ENCODE peak calls at places on chromosomes 1 and 21, in ten cellular contexts. I is left ventricle myocardium inferior, Q is Peyer's patch, A is left lung, G is astrocyte, C is dorsolateral prefrontal cortex, Y is neural progenitor cell, J is mammary epithelial cell, P is psoas muscle, L is stomach. S is an unnamed sample. For H3K27me3, the result is how much of the 10 kb centered on the place peaks cover.

GRCh38 chr1:89890085-89890754 is 69.4 kb downstream of the LRRC8D start:
- DNase-seq in L (no peak), I (peak), Y (no peak), P (no peak), C (no peak), J (peak), A (no peak), G (peak), Q (no peak), S (no peak)

GRCh38 chr1:205319081-205320018 is 2.2 kb downstream of the NUAK2 start:
- DNase-seq in C (no peak), L (peak), J (peak), Y (no peak), Q (peak), A (peak), I (peak), G (peak), P (peak), S (peak)

GRCh38 chr1:109298666-109299086 is 8.1 kb downstream of the MYBPHL start:
- DNase-seq in L (no peak), A (no peak), P (peak), G (no peak), Y (no peak), Q (no peak), J (peak), C (peak), I (peak), S (no peak)

GRCh38 chr1:5585256-5585655 is 407.0 kb downstream of the NPHP4 start:
- DNase-seq in P (no peak), Q (no peak), A (no peak), I (no peak), L (no peak), J (no peak), Y (no peak), C (no peak), G (no peak), S (no peak)

GRCh38 chr1:168783424-168783823 is 54.4 kb upstream of the DPT start:
- DNase-seq in C (no peak), Q (no peak), G (no peak), A (no peak), J (no peak), P (no peak), L (no peak), Y (no peak), I (no peak), S (no peak)

GRCh38 chr1:224082146-224082545 is 31.8 kb upstream of the FBXO28 start:
- DNase-seq in P (no peak), J (no peak), G (peak), Q (no peak), I (no peak), C (no peak), L (no peak), A (no peak), Y (no peak), S (no peak)

GRCh38 chr1:156281281-156282142 is 1.1 kb downstream of the SMG5 start:
- DNase-seq in I (peak), Q (no peak), J (no peak), A (peak), G (peak), Y (peak), L (no peak), P (peak), C (no peak), S (no peak)

GRCh38 chr1:184970691-184971161 is 3.6 kb downstream of the NIBAN1 start:
- DNase-seq in A (no peak), G (no peak), J (peak), Q (no peak), C (no peak), P (no peak), I (no peak), L (no peak), Y (no peak), S (no peak)

GRCh38 chr1:6239950-6240768 is 3.8 kb upstream of the HES3 start:
- DNase-seq in J (no peak), C (no peak), Q (no peak), P (peak), A (no peak), I (no peak), G (no peak), L (no peak), Y (peak), S (no peak)

GRCh38 chr1:210250998-210251679 is 18.5 kb downstream of the SERTAD4 start:
- DNase-seq in Q (peak), I (peak), G (peak), J (peak), A (peak), Y (peak), L (peak), C (peak), P (no peak), S (peak)

GRCh38 chr1:206141996-206142395 is 24.8 kb upstream of the AVPR1B start:
- DNase-seq in Q (no peak), L (no peak), I (no peak), C (no peak), Y (no peak), G (no peak), A (no peak), P (no peak), J (no peak), S (no peak)

GRCh38 chr1:15744122-15744679 is 1.9 kb downstream of the TMEM82 start:
- DNase-seq in P (no peak), I (no peak), L (no peak), J (no peak), Y (no peak), G (no peak), Q (no peak), A (no peak), C (no peak), S (no peak)

GRCh38 chr1:89378001-89378400 is 14.1 kb downstream of the GBP6 start:
- DNase-seq in G (no peak), J (no peak), Q (no peak), P (no peak), A (no peak), L (no peak), Y (no peak), C (no peak), I (no peak), S (no peak)

GRCh38 chr1:246888522-246888921 is 43.2 kb downstream of the AHCTF1 start:
- DNase-seq in J (no peak), I (no peak), G (no peak), P (no peak), L (no peak), Q (no peak), Y (no peak), C (no peak), A (no peak), S (no peak)

GRCh38 chr1:37478451-37478871 is 4.1 kb downstream of the ZC3H12A start:
- DNase-seq in G (peak), P (no peak), I (no peak), C (no peak), J (peak), L (peak), A (no peak), Y (no peak), Q (peak), S (no peak)

GRCh38 chr1:30489737-30490389 is 233.5 kb downstream of the MATN1 start:
- DNase-seq in Q (no peak), A (no peak), C (no peak), P (peak), Y (no peak), G (no peak), L (no peak), J (no peak), I (no peak), S (no peak)

GRCh38 chr1:177897601-177898376 is 72.1 kb downstream of the SEC16B start:
- DNase-seq in P (no peak), A (no peak), L (no peak), Y (no peak), J (no peak), I (no peak), C (no peak), Q (peak), G (no peak), S (no peak)

GRCh38 chr1:68175621-68176398 is 56.5 kb downstream of the WLS start:
- DNase-seq in L (peak), J (peak), G (peak), I (no peak), Q (no peak), Y (no peak), A (no peak), C (no peak), P (no peak), S (no peak)

GRCh38 chr1:36880155-36881070 is 153.9 kb downstream of the GRIK3 start:
- DNase-seq in A (no peak), C (no peak), I (no peak), Y (no peak), Q (no peak), P (no peak), J (no peak), L (peak), G (no peak), S (no peak)

GRCh38 chr1:50976111-50976889 is 6.3 kb downstream of the CDKN2C start:
- DNase-seq in Q (no peak), C (no peak), G (no peak), L (no peak), Y (peak), A (no peak), P (no peak), I (no peak), J (no peak), S (no peak)

GRCh38 chr1:99638853-99639252 is 7.1 kb upstream of the PALMD start:
- DNase-seq in C (no peak), A (no peak), I (no peak), L (no peak), P (no peak), Q (no peak), J (no peak), G (no peak), Y (no peak), S (no peak)

GRCh38 chr1:198771562-198772153 is 132.8 kb downstream of the PTPRC start:
- DNase-seq in G (peak), P (no peak), J (no peak), C (no peak), A (no peak), Y (peak), Q (no peak), L (no peak), I (no peak), S (no peak)

GRCh38 chr1:162973381-162973795 is 95.8 kb upstream of the RGS4 start:
- DNase-seq in P (no peak), J (peak), A (no peak), L (no peak), C (no peak), Y (no peak), Q (no peak), G (peak), I (no peak), S (no peak)

GRCh38 chr1:162977944-162978568 is 91.1 kb upstream of the RGS4 start:
- DNase-seq in L (no peak), Y (no peak), C (no peak), G (no peak), P (no peak), Q (no peak), A (no peak), J (no peak), I (no peak), S (no peak)

GRCh38 chr1:162974810-162975209 is 94.4 kb upstream of the RGS4 start:
- DNase-seq in C (no peak), A (no peak), L (no peak), Y (no peak), Q (no peak), J (no peak), I (no peak), G (peak), P (no peak), S (no peak)

GRCh38 chr1:162972768-162973167 is 96.4 kb upstream of the RGS4 start:
- DNase-seq in J (no peak), C (no peak), Y (no peak), I (no peak), L (no peak), P (no peak), A (no peak), Q (no peak), G (peak), S (no peak)

DNA sequence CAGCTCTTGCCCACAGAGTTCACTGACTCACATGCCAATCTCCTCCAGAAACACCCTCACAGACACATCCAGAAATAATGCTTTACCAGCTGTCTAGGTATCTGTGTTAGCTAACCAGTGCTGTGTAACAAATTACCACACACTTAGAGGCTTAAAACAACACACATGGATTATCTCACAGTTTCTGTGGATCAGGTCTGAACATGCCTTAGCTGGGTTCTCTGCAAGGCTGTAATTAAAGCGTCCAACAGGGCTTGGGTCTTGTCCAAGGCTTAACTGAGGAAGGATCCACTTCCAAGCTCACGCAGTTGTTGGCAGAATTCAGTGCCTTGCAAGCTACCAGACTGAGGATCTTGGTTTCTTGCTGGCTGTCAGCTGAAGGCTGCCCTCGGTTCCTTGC is 92.5 kb upstream of the RGS4 start:
- DNase-seq in I (no peak), P (no peak), Q (no peak), L (no peak), G (no peak), Y (no peak), A (no peak), J (peak), C (no peak), S (no peak)
- H3K27ac ChIP-seq in I (no peak), P (no peak), Q (no peak), L (no peak), G (no peak), Y (no peak), A (no peak), J (no peak), C (no peak), S (no peak)

GRCh38 chr1:69540052-69540451 is 27.7 kb upstream of the LRRC7 start:
- DNase-seq in L (no peak), P (no peak), I (no peak), Q (no peak), C (no peak), A (no peak), Y (no peak), J (no peak), G (no peak), S (no peak)

GRCh38 chr1:69534829-69535228 is 32.9 kb upstream of the LRRC7 start:
- DNase-seq in L (no peak), Q (no peak), I (no peak), A (no peak), G (no peak), Y (no peak), P (no peak), J (no peak), C (no peak), S (no peak)

GRCh38 chr1:69533343-69533742 is 34.4 kb upstream of the LRRC7 start:
- DNase-seq in I (no peak), P (no peak), J (peak), Y (no peak), L (no peak), G (no peak), Q (no peak), A (no peak), C (no peak), S (no peak)

GRCh38 chr1:69535490-69535889 is 32.2 kb upstream of the LRRC7 start:
- DNase-seq in J (no peak), L (no peak), Q (no peak), C (no peak), A (no peak), G (no peak), Y (no peak), P (no peak), I (no peak), S (no peak)
- H3K27me3 ChIP-seq in J (under half), L (under half), Q (under half), C (under half), A (under half), G (under half), Y (under half), P (under half), I (under half), S (under half)

GRCh38 chr21:37932936-37933335 is 16.7 kb upstream of the KCNJ6 start:
- DNase-seq in Q (no peak), P (no peak), I (no peak), J (no peak), C (no peak), A (no peak), G (no peak), Y (no peak), L (no peak), S (no peak)

GRCh38 chr21:37927711-37928110 is 11.5 kb upstream of the KCNJ6 start:
- DNase-seq in Q (no peak), A (no peak), J (peak), C (no peak), I (no peak), G (no peak), P (no peak), L (no peak), Y (no peak), S (no peak)
- TF ChIP-seq CTCF in Q (no peak), A (no peak), J (no peak), C (no peak), I (no peak), G (no peak), P (no peak), L (no peak), Y (no peak), S (no peak)

DNA sequence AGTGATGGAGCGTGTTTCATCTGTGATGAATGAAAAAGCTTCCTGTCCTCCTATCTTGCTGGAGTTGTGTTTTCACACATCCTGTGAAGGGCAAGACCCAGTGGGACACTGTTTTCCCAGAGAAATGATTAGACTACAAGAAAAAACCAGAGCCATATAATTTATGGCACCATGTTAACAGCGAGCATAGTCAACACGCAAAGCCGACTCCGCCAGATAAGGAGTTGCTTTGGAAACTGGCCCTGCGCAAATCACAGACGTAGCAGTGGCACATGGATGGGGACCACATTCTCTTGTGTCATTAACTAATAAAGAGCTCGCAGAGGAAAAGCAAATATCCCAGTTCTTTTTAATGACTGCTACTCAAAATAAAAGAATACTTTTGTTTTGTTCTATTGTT is 471.2 kb upstream of the RUNX1 start:
- DNase-seq in G (no peak), P (no peak), I (no peak), J (no peak), A (no peak), Y (no peak), L (no peak), C (no peak), Q (no peak), S (no peak)
- H3K27ac ChIP-seq in G (no peak), P (no peak), I (no peak), J (no peak), A (no peak), Y (no peak), L (no peak), C (no peak), Q (no peak), S (no peak)

GRCh38 chr1:46537651-46538050 is 13.8 kb downstream of the KNCN start:
- DNase-seq in Q (no peak), C (no peak), I (no peak), A (no peak), Y (no peak), J (no peak), P (no peak), L (no peak), G (no peak), S (no peak)
- H3K27me3 ChIP-seq in Q (under half), C (under half), I (half or more), A (under half), Y (half or more), J (under half), P (under half), L (under half), G (under half), S (under half)

DNA sequence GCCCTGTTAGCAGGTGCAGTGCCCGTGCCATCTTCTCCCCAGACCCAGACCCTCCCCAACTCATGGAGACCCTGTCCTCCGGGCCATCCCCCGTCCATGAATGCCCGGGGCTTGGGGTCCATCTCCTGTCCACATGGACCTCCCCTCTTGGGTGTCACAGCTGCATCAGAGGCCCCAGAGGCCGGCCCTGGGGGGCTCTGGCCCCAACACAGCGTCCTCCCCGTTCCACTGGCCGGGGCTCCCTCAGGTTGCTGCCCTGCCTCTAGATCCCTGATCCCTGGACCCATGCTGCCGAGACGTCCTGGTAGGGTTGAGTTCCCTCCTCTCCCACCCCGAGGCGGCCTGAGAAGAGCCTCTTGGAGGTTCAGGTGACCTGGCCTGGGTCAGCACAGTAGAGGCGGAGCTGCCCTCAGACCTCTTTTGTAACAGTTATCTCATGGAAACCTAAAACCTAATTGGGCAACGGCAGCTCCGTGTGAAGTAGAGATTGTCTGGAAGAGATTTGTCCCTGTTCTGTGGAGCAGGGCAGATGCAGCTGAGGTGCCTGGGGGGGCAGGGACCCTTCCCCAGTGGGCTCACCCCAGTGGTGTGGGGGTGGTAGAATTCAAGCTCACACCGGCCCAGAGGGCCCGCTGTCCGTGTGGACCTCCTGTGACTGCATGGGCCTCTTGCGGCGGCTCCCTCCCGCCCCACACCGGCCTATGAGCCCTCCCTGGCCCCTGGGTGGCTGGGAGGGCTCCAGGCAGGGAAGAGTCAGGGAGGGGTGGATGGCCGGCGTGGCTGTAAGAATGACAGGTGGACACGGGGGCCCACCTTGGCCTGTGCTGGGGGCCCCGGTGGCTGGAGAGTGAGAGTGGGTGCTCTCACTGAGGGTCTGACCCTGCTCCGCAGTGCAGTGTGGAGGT is 56.1 kb downstream of the SKI start:
- DNase-seq in L (no peak), P (peak), Y (no peak), C (no peak), Q (no peak), I (no peak), G (no peak), J (no peak), A (no peak), S (no peak)
- TF ChIP-seq CTCF in L (no peak), P (no peak), Y (no peak), C (no peak), Q (no peak), I (no peak), G (no peak), J (no peak), A (no peak), S (no peak)

GRCh38 chr1:53949023-53949611 is 3.0 kb downstream of the LRRC42 start:
- DNase-seq in P (no peak), J (peak), Y (peak), L (no peak), G (peak), C (no peak), A (no peak), Q (no peak), I (no peak), S (peak)
- H3K27ac ChIP-seq in P (no peak), J (no peak), Y (no peak), L (no peak), G (no peak), C (no peak), A (no peak), Q (no peak), I (no peak), S (no peak)